ENCODE peak calls at places on chromosomes 2 and 18, in four cellular contexts. I is HCEC 1CT, Z is HuH-7.5, Q is HCT116. L is an unnamed sample.

GRCh38 chr18:47876813-47877212 is 53.6 kb downstream of the SMAD2 start:
- DNase-seq in I (no peak), Z (no peak), Q (no peak), L (no peak)

GRCh38 chr2:32963941-32964340 is 17.2 kb downstream of the LTBP1 start:
- DNase-seq in I (peak; percentile 12), Z (no peak), Q (no peak), L (no peak)

GRCh38 chr2:219521066-219521880 is 7.0 kb downstream of the ASIC4 start:
- DNase-seq in I (peak; percentile 37), Z (peak; percentile 83), Q (no peak), L (peak; percentile 85)

GRCh38 chr2:189876271-189876670 is 92.0 kb downstream of the PMS1 start:
- DNase-seq in I (no peak), Z (no peak), Q (no peak), L (no peak)

GRCh38 chr2:200077210-200077650 is 121.8 kb downstream of the MAIP1 start:
- DNase-seq in I (peak; percentile 93), Z (peak; percentile 35), Q (no peak), L (peak; percentile 69)

GRCh38 chr2:7646024-7646423 is 728.8 kb downstream of the RNF144A start:
- DNase-seq in I (no peak), Z (no peak), Q (no peak), L (no peak)

GRCh38 chr18:1573732-1574131 is 669.1 kb downstream of the ADCYAP1 start:
- DNase-seq in I (no peak), Z (no peak), Q (no peak), L (peak; percentile 13)

GRCh38 chr2:205372141-205372540 is 310.2 kb upstream of the NRP2 start:
- DNase-seq in I (peak; percentile 46), Z (no peak), Q (no peak), L (peak; percentile 33)

GRCh38 chr2:236769981-236770671 is 200.5 kb downstream of the ACKR3 start:
- DNase-seq in I (peak; percentile 93), Z (no peak), Q (no peak), L (peak; percentile 86)

GRCh38 chr2:110748489-110748867 is 16.1 kb downstream of the ACOXL start:
- DNase-seq in I (no peak), Z (no peak), Q (no peak), L (no peak)

GRCh38 chr18:68837665-68838390 is 39.9 kb downstream of the CCDC102B start:
- DNase-seq in I (peak; percentile 83), Z (no peak), Q (no peak), L (no peak)

GRCh38 chr2:43511199-43511598 is 84.6 kb downstream of the THADA start:
- DNase-seq in I (no peak), Z (no peak), Q (no peak), L (no peak)

L was measured in cardiac muscle cell.